ENCODE peak calls at places on chromosomes 16 and 17, in five cellular contexts. X is nephron progenitor cell, E is mucosa of descending colon, B is GM13976, G is fibroblast of the aortic adventitia. H is an unnamed sample.

GRCh38 chr17:28744104-28744801 is 442 bp downstream of the TRAF4 start:
- DNase-seq in B (peak; percentile 81), E (peak; percentile 76), X (peak; percentile 87), G (peak; percentile 39), H (peak; percentile 76)

GRCh38 chr17:44314869-44315661 is 6.7 kb downstream of the RUNDC3A start:
- DNase-seq in B (peak; percentile 83), X (peak; percentile 70), E (no peak), G (no peak), H (peak; percentile 70)

GRCh38 chr16:77657016-77657415 is 65.3 kb upstream of the NUDT7 start:
- DNase-seq in X (no peak), B (no peak), G (peak; percentile 17), E (no peak), H (peak; percentile 2)

GRCh38 chr16:4410335-4411075 is 5.9 kb downstream of the CORO7 start:
- DNase-seq in X (no peak), E (peak; percentile 75), B (no peak), G (peak; percentile 80), H (no peak)

GRCh38 chr17:42543190-42544079 is 7.4 kb downstream of the NAGLU start:
- DNase-seq in B (no peak), G (no peak), X (no peak), E (no peak), H (no peak)

GRCh38 chr17:34781571-34782108 is 179.6 kb downstream of the CCT6B start:
- DNase-seq in B (no peak), X (peak; percentile 14), E (no peak), G (no peak), H (no peak)

GRCh38 chr16:4116328-4117249 is at the start of gene ADCY9:
- DNase-seq in X (peak; percentile 90), B (peak; percentile 95), E (peak; percentile 80), G (peak; percentile 55), H (peak; percentile 70)

GRCh38 chr17:5846001-5846400 is 224.2 kb upstream of the WSCD1 start:
- DNase-seq in E (no peak), G (no peak), B (no peak), X (no peak), H (no peak)

GRCh38 chr17:10053976-10054551 is 144.3 kb downstream of the GAS7 start:
- DNase-seq in G (peak; percentile 48), X (no peak), E (no peak), B (no peak), H (no peak)

GRCh38 chr17:82927311-82927660 is 87.5 kb upstream of the ZNF750 start:
- DNase-seq in E (no peak), X (no peak), G (no peak), B (no peak), H (no peak)

GRCh38 chr17:29588561-29589411 is 662 bp downstream of the GIT1 start:
- DNase-seq in B (no peak), E (peak; percentile 45), G (no peak), X (no peak), H (peak; percentile 78)

GRCh38 chr17:13590441-13590840 is 11.3 kb downstream of the HS3ST3A1 start:
- DNase-seq in E (no peak), G (no peak), X (no peak), B (no peak), H (no peak)

GRCh38 chr17:66172706-66173223 is 19.2 kb downstream of the CEP112 start:
- DNase-seq in X (no peak), B (no peak), E (no peak), G (no peak), H (no peak)

GRCh38 chr17:76354747-76355310 is 1.1 kb upstream of the PRPSAP1 start:
- DNase-seq in E (no peak), G (no peak), B (no peak), X (no peak), H (peak; percentile 18)

GRCh38 chr16:7843196-7843595 is 510.6 kb downstream of the RBFOX1 start:
- DNase-seq in B (no peak), X (no peak), E (no peak), G (no peak), H (no peak)

GRCh38 chr17:81510798-81511549 is 1.6 kb downstream of the ACTG1 start:
- DNase-seq in E (peak; percentile 38), G (peak; percentile 49), X (no peak), B (no peak), H (peak; percentile 68)

GRCh38 chr17:73434154-73434553 is 122.4 kb upstream of the CDC42EP4 start:
- DNase-seq in B (no peak), E (no peak), G (no peak), X (no peak), H (no peak)
- TF ChIP-seq CTCF in B (no peak), E (no peak), G (no peak), X (no peak), H (no peak)

DNA sequence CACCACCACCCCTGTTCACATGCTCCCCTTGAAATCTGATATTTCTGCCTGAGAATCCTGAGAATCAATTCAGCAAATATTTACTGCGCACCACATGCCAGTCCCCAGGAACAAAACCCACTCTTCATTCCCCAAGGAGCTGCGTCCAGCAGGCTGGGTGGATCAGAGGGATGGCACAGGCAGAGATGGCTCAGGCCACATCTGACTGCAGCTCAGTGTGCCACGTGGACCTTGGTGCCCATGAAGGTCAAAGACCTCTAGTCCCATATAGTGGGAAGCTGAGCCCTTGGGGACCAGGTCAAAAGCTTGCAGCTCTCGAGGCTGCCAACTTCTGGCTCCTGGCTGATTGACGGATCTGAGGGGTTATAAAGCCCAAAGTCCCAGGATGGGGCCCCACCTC is 31.8 kb downstream of the CD300LF start:
- DNase-seq in E (no peak), X (no peak), B (no peak), G (no peak), H (no peak)
- TF ChIP-seq CTCF in E (no peak), X (no peak), B (no peak), G (no peak), H (no peak)

GRCh38 chr17:2994441-2994840 is 69.0 kb downstream of the OR1D5 start:
- DNase-seq in E (no peak), G (no peak), B (no peak), X (no peak), H (no peak)

GRCh38 chr17:3002538-3003301 is 60.7 kb downstream of the OR1D5 start:
- DNase-seq in X (no peak), B (peak; percentile 74), G (no peak), E (peak; percentile 38), H (peak; percentile 10)

GRCh38 chr17:2996208-2996855 is 67.1 kb downstream of the OR1D5 start:
- DNase-seq in B (no peak), X (no peak), E (no peak), G (peak; percentile 36), H (no peak)

GRCh38 chr17:2995362-2995761 is 68.0 kb downstream of the OR1D5 start:
- DNase-seq in X (peak; percentile 30), B (no peak), E (no peak), G (no peak), H (no peak)

DNA sequence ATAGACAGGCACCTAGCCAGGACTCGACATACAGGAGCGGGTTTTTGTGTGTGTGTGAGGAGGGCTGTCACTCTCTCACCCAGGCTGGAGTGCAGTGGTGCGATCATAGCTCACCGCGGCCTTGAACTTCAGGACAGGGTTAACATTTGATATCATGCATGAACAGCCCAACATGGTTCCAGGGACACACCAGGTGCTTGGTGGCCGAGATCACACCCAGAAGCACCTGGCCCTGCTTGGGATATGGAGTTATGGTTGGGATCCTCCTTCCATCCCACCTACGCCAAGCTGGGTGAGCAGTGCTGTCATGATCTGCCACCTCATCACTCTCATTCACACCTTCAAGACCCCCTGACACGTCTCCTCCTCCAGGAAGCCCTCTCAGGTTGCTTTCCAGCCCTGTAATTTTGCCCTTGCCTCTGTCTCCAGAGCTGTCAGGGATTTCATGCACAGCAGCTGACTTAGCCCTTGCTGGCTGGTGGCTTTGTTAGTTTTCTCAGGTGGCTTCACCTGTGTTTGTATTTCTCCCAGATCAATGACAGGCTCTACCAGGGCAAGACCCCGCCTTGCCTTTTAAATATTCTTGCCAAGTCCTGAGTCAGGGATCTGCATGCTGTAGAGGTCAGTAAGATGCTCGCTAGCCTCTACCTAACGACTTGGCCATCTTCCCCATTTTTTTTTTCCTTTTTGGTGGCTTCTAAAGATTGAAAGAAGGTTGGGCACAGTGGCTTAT is 66.3 kb downstream of the OR1D5 start:
- DNase-seq in X (no peak), E (no peak), G (no peak), B (no peak), H (no peak)
- TF ChIP-seq CTCF in X (no peak), E (no peak), G (no peak), B (no peak), H (no peak)

GRCh38 chr17:49498037-49498615 is 3.0 kb downstream of the NGFR start:
- DNase-seq in G (no peak), E (no peak), X (no peak), B (no peak), H (no peak)
- TF ChIP-seq CTCF in G (no peak), E (no peak), X (peak; percentile 9), B (no peak), H (no peak)

GRCh38 chr17:39638317-39638716 is 1.4 kb downstream of the STARD3 start:
- DNase-seq in B (no peak), G (no peak), E (no peak), X (no peak), H (no peak)
- TF ChIP-seq CTCF in B (no peak), G (no peak), E (no peak), X (no peak), H (no peak)

GRCh38 chr16:66562409-66562808 is 3.8 kb upstream of the CMTM1 start:
- DNase-seq in X (no peak), E (no peak), B (no peak), G (no peak), H (no peak)
- TF ChIP-seq CTCF in X (no peak), E (no peak), B (no peak), G (no peak), H (peak; percentile 44)

GRCh38 chr17:48322060-48322459 is 108.0 kb downstream of the SKAP1 start:
- DNase-seq in E (no peak), B (no peak), X (no peak), G (peak; percentile 18), H (no peak)
- TF ChIP-seq CTCF in E (no peak), B (no peak), X (no peak), G (peak; percentile 14), H (no peak)